ENCODE peak calls at places on chromosomes 4 and X, in six cellular contexts. L is A673, J is cardiac fibroblast, G is fibroblast of mammary gland, T is OCI-LY7, V is choroid plexus epithelial cell. Z is an unnamed sample.

GRCh38 chr4:74283614-74284013 is 24.7 kb upstream of the EPGN start:
- DNase-seq in V (peak), T (no peak), J (peak), L (no peak), G (peak), Z (peak)

GRCh38 chrX:427812-428725 is 41.4 kb upstream of the PPP2R3B start:
- DNase-seq in L (peak), G (no peak), J (peak), T (peak), V (peak), Z (no peak)

GRCh38 chrX:130024127-130024526 is 41.7 kb downstream of the BCORL1 start:
- DNase-seq in G (peak), L (peak), T (peak), V (peak), J (peak), Z (peak)

GRCh38 chr4:71231073-71231752 is 107.6 kb upstream of the SLC4A4 start:
- DNase-seq in J (peak), L (peak), G (peak), T (no peak), V (no peak), Z (peak)

GRCh38 chr4:155974957-155975356 is 21.3 kb upstream of the CTSO start:
- DNase-seq in G (no peak), L (no peak), V (no peak), J (no peak), T (no peak), Z (no peak)

GRCh38 chr4:110854021-110854678 is 231.3 kb upstream of the PITX2 start:
- DNase-seq in T (no peak), V (peak), L (no peak), G (peak), J (peak), Z (peak)

GRCh38 chr4:28686618-28687017 is 1826.0 kb downstream of the STIM2 start:
- DNase-seq in T (peak), G (peak), J (peak), V (peak), L (peak), Z (peak)

GRCh38 chr4:53688186-53688790 is 97.0 kb upstream of the LNX1 start:
- DNase-seq in L (no peak), G (peak), V (peak), J (peak), T (no peak), Z (peak)

GRCh38 chr4:107913283-107913899 is 18.0 kb upstream of the CYP2U1 start:
- DNase-seq in V (peak), T (peak), G (peak), J (peak), L (peak), Z (peak)

GRCh38 chr4:186201535-186202230 is 10.3 kb downstream of the CYP4V2 start:
- DNase-seq in T (peak), V (peak), L (peak), G (peak), J (peak), Z (no peak)

GRCh38 chr4:186676531-186677158 is 47.0 kb downstream of the FAT1 start:
- DNase-seq in T (no peak), J (peak), V (peak), G (peak), L (peak), Z (peak)

GRCh38 chr4:109232666-109233065 is 69.8 kb downstream of the COL25A1 start:
- DNase-seq in T (no peak), V (peak), J (no peak), G (no peak), L (no peak), Z (no peak)

GRCh38 chr4:864456-865120 is 38.7 kb upstream of the CPLX1 start:
- DNase-seq in T (no peak), L (no peak), G (no peak), J (no peak), V (no peak), Z (no peak)

GRCh38 chrX:121307441-121307840 is 260.0 kb downstream of the GLUD2 start:
- DNase-seq in G (peak), L (no peak), J (peak), T (no peak), V (peak), Z (no peak)

GRCh38 chrX:94751611-94752010 is 1077.6 kb downstream of the FAM133A start:
- DNase-seq in L (peak), V (no peak), T (no peak), J (no peak), G (no peak), Z (no peak)

GRCh38 chr4:182842104-182842600 is 75.0 kb downstream of the DCTD start:
- DNase-seq in L (no peak), T (no peak), G (no peak), V (no peak), J (no peak), Z (no peak)

GRCh38 chrX:7542566-7542965 is 300.4 kb upstream of the VCX start:
- DNase-seq in L (no peak), V (no peak), G (no peak), T (no peak), J (no peak), Z (no peak)

GRCh38 chr4:19739101-19739651 is 512.5 kb upstream of the SLIT2 start:
- DNase-seq in J (peak), V (peak), T (no peak), G (peak), L (peak), Z (peak)

GRCh38 chrX:153739754-153740486 is 15.3 kb downstream of the ABCD1 start:
- DNase-seq in V (no peak), G (no peak), L (no peak), T (no peak), J (no peak), Z (no peak)

GRCh38 chr4:98905297-98905696 is 23.6 kb downstream of the EIF4E start:
- DNase-seq in T (no peak), V (no peak), G (no peak), L (no peak), J (no peak), Z (no peak)

GRCh38 chrX:108000751-108001150 is 18.6 kb upstream of the TEX13B start:
- DNase-seq in J (peak), L (no peak), G (peak), T (no peak), V (peak), Z (no peak)

GRCh38 chr4:146255874-146256273 is 41.5 kb downstream of the REELD1 start:
- DNase-seq in T (no peak), V (peak), J (peak), L (peak), G (peak), Z (peak)

GRCh38 chr4:180999217-180999616 is 1244.0 kb upstream of the TENM3 start:
- DNase-seq in V (peak), T (no peak), J (no peak), L (peak), G (peak), Z (no peak)

GRCh38 chr4:102687982-102688433 is 72.8 kb downstream of the MANBA start:
- DNase-seq in G (peak), L (no peak), J (no peak), T (no peak), V (peak), Z (no peak)

GRCh38 chr4:23915459-23916132 is 25.7 kb upstream of the PPARGC1A start:
- DNase-seq in J (no peak), T (no peak), G (no peak), L (no peak), V (no peak), Z (no peak)

GRCh38 chr4:177107288-177107901 is 202.3 kb upstream of the NEIL3 start:
- DNase-seq in T (no peak), G (peak), J (peak), L (no peak), V (no peak), Z (peak)

GRCh38 chrX:70172964-70173363 is 4.3 kb upstream of the DGAT2L6 start:
- DNase-seq in L (no peak), V (no peak), T (no peak), G (no peak), J (no peak), Z (no peak)

GRCh38 chr4:1609901-1610790 is 74.0 kb downstream of the FAM53A start:
- DNase-seq in V (no peak), T (no peak), J (no peak), G (no peak), L (no peak), Z (no peak)

GRCh38 chr4:186948361-186949291 is 225.0 kb upstream of the FAT1 start:
- DNase-seq in L (no peak), V (peak), G (peak), T (peak), J (peak), Z (peak)

GRCh38 chrX:23938690-23939089 is 30.9 kb downstream of the CXorf58 start:
- DNase-seq in V (peak), J (peak), T (no peak), G (peak), L (no peak), Z (peak)

GRCh38 chrX:40501456-40501855 is 79.3 kb upstream of the ATP6AP2 start:
- DNase-seq in T (no peak), V (no peak), G (no peak), L (no peak), J (no peak), Z (no peak)

GRCh38 chrX:40502688-40503087 is 78.1 kb upstream of the ATP6AP2 start:
- DNase-seq in V (no peak), T (no peak), J (no peak), G (no peak), L (no peak), Z (no peak)

GRCh38 chrX:40495659-40496058 is 85.1 kb upstream of the ATP6AP2 start:
- DNase-seq in L (no peak), V (no peak), G (no peak), J (no peak), T (no peak), Z (no peak)

DNA sequence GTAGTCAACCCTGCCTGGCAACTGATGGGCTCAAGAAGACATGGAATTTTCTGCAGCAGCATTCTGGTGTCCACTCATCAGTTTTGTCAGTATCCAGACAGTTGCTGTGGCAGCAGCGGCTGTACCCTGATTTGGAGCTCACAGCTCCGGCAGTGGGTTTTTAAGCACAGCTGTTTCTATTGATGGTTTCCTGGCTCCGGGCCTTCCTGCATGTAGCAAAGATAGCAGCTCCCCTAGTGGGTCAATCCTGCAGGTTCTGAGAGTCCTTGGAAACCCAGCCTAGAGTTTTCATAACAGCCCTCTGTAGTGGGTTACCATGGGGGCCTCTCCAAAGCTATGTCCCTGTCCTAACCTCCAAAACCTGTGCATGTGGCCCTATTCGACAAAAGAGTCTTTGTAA is 84.0 kb upstream of the ATP6AP2 start:
- DNase-seq in J (no peak), G (peak), T (no peak), L (peak), V (peak), Z (peak)
- TF ChIP-seq CTCF in J (peak), G (peak), T (no peak), L (peak), V (peak), Z (peak)

DNA sequence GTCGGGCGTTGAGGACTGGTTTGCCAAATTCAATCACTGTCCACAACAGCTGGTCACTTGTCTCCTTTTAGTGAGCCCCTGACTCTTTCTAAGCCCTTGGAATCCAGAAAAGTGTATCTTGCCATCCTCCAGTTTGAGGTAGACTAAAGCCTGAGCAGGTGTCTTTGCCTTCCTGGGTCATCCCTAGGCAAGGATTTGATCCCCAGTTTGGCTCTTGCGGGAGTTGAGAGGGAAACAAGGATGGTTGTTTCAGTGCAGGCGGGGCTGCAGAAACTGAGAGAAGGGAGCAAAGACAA is 2.2 kb upstream of the FGF5 start:
- DNase-seq in L (no peak), J (no peak), V (no peak), T (no peak), G (no peak), Z (no peak)
- H3K4me3 ChIP-seq in L (no peak), J (no peak), V (no peak), T (no peak), G (no peak), Z (no peak)

DNA sequence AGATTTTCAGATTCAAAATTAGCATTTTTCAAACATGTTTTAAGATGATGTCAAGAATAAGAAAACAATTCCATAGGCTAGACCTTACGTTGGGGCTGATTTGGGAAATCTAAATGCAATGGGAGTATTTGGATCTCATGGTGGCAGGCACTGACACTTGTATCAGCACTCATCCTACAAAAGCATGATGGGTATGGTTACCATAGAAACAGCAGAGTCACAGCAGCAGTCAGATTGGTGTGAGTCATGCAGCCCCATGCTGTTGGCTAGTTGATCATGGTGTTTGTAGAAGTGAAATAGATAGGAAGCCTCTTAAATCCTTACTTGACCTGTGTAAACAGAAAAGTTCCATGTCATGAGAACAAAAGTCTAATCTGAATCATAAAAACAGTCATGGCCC is 1637.3 kb upstream of the PABPC4L start:
- DNase-seq in J (peak), G (no peak), V (peak), T (no peak), L (peak), Z (peak)
- TF ChIP-seq CTCF in J (no peak), G (no peak), V (no peak), T (no peak), L (no peak), Z (no peak)

DNA sequence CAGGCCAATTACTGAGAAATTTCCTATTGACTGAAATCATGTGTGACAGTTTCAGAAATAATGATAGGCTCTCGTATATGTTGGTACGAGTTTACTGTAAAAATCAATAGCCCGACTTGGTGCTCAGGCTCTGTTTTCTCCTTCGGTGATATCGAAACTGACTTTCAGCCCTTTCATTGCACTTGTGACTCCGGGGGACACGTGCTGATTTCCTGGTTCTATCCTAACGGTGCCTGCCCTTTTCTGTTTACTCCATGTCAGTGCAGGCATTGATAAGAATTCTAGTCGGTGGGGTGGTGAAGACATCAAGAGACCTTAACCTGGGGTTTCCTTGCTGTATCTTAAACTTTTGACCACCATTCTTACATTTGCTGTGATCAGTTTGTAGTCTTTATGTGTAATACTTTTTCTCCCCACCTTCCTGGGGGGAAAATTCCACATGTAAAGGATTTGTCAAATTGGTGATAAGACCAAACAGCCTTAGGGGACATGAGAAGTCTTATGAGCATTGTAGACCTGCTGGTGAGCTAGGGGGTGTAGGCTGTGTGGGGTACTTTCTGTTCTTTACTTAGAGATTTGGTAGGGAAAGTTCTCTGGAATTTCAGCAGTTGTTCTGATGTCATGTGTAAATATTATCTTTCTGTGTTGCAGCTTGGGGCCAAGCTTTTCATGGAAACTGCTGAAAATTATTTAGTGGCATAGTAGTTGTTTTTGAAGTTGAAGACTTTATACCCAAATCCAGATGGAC is 52.7 kb downstream of the TMEM131L start:
- DNase-seq in L (no peak), V (peak), J (no peak), T (no peak), G (no peak), Z (peak)
- H3K4me3 ChIP-seq in L (no peak), V (no peak), J (no peak), T (no peak), G (no peak), Z (no peak)

GRCh38 chr4:6044805-6045204 is 26.6 kb upstream of the C4orf50 start:
- DNase-seq in T (no peak), G (no peak), L (no peak), J (no peak), V (no peak), Z (no peak)
- TF ChIP-seq CTCF in T (peak), G (no peak), L (peak), J (no peak), V (no peak), Z (no peak)